ENCODE peak calls at places on chromosomes 5 and 9, in six cellular contexts. G is T follicular helper cell; O is CD8-positive, alpha-beta T cell; H is right cardiac atrium; F is NCI-H460; U is fibroblast of the conjunctiva. Q is an unnamed sample.

GRCh38 chr5:124628721-124629596 is 117.5 kb downstream of the ZNF608 start:
- DNase-seq in O (no peak), G (no peak), U (peak), H (peak), F (no peak), Q (no peak)

GRCh38 chr5:95760291-95761191 is 29.4 kb downstream of the RHOBTB3 start:
- DNase-seq in G (no peak), U (peak), F (peak), O (no peak), H (no peak), Q (no peak)

GRCh38 chr9:126128494-126129142 is 198.0 kb upstream of the MVB12B start:
- DNase-seq in G (no peak), O (peak), U (no peak), H (no peak), F (no peak), Q (no peak)

GRCh38 chr5:6190838-6191237 is 187.5 kb downstream of the MED10 start:
- DNase-seq in O (no peak), F (no peak), H (no peak), U (no peak), G (no peak), Q (no peak)

GRCh38 chr9:136847065-136847826 is 2.0 kb upstream of the PHPT1 start:
- DNase-seq in U (peak), O (no peak), H (peak), G (no peak), F (peak), Q (no peak)

GRCh38 chr9:101674165-101674564 is 64.3 kb downstream of the GRIN3A start:
- DNase-seq in H (no peak), F (no peak), G (no peak), O (no peak), U (no peak), Q (no peak)

GRCh38 chr5:1662559-1663043 is 137.0 kb downstream of the MRPL36 start:
- DNase-seq in U (no peak), G (no peak), F (no peak), H (no peak), O (peak), Q (no peak)

GRCh38 chr9:131651599-131651998 is 88.3 kb downstream of the RAPGEF1 start:
- DNase-seq in U (no peak), F (peak), O (no peak), G (no peak), H (no peak), Q (no peak)

GRCh38 chr5:1092122-1092521 is 19.7 kb downstream of the SLC12A7 start:
- DNase-seq in H (no peak), F (no peak), U (no peak), O (no peak), G (no peak), Q (no peak)

GRCh38 chr5:123496892-123497291 is 15.1 kb upstream of the CSNK1G3 start:
- DNase-seq in G (no peak), H (no peak), U (peak), O (no peak), F (no peak), Q (peak)

GRCh38 chr5:77167695-77168111 is 42.8 kb upstream of the PDE8B start:
- DNase-seq in H (no peak), F (peak), O (no peak), G (no peak), U (peak), Q (no peak)

GRCh38 chr9:130936285-130937117 is 2.5 kb downstream of the FIBCD1 start:
- DNase-seq in U (peak), G (no peak), F (no peak), H (peak), O (no peak), Q (no peak)

GRCh38 chr5:151406322-151406947 is 41.0 kb upstream of the SLC36A1 start:
- DNase-seq in U (no peak), F (peak), H (no peak), G (no peak), O (no peak), Q (no peak)

GRCh38 chr9:116149844-116150243 is 3.7 kb upstream of the PAPPA start:
- DNase-seq in G (no peak), F (peak), H (no peak), O (no peak), U (no peak), Q (no peak)

GRCh38 chr5:146426853-146427618 is 20.1 kb upstream of the TCERG1 start:
- DNase-seq in G (no peak), F (peak), H (no peak), O (no peak), U (no peak), Q (no peak)

GRCh38 chr9:82681809-82682208 is 381.1 kb downstream of the RASEF start:
- DNase-seq in G (no peak), O (no peak), F (no peak), U (no peak), H (no peak), Q (no peak)

GRCh38 chr5:84430863-84431663 is 46.4 kb upstream of the EDIL3 start:
- DNase-seq in U (no peak), F (no peak), G (no peak), H (no peak), O (no peak), Q (no peak)